ENCODE peak calls at places on chromosomes 7 and 10, in seven cellular contexts. Y is GM04504; T is stimulated activated CD4-positive, alpha-beta T cell treated with anti-CD3 and anti-CD28 coated beads, Interleukin-15, amount 100 ng/mL, for 24 hours; H is stimulated activated CD8-positive, alpha-beta memory T cell treated with anti-CD3 and anti-CD28 coated beads, Interleukin-4, amount 100 ng/mL, for 1 hour; B is NCI-H1092 treated with DMSO at 0.1 percent for 48 hours; W is activated CD4-positive, alpha-beta T cell treated with anti-CD3 and anti-CD28 coated beads for 36 hours; A is DMS153. O is an unnamed sample.

GRCh38 chr10:71409516-71410104 is 12.9 kb downstream of the CDH23 start:
- DNase-seq in Y (no peak), T (no peak), H (no peak), B (no peak), W (no peak), A (no peak), O (no peak)

GRCh38 chr10:86439544-86439943 is 72.9 kb upstream of the GRID1 start:
- DNase-seq in Y (peak), T (no peak), H (no peak), B (no peak), W (no peak), A (no peak), O (peak)

GRCh38 chr7:90966346-90966745 is 297.9 kb upstream of the FZD1 start:
- DNase-seq in Y (no peak), T (no peak), H (no peak), B (no peak), W (no peak), A (no peak), O (no peak)

GRCh38 chr7:19215421-19215820 is 70.2 kb upstream of the FERD3L start:
- DNase-seq in Y (peak), T (no peak), H (no peak), B (no peak), W (no peak), A (no peak), O (peak)

GRCh38 chr7:71777278-71777677 is 634.9 kb downstream of the CALN1 start:
- DNase-seq in Y (no peak), T (no peak), H (no peak), B (no peak), W (no peak), A (no peak), O (no peak)

GRCh38 chr7:89183726-89184125 is 388.2 kb upstream of the TEX47 start:
- DNase-seq in Y (peak), T (no peak), H (no peak), B (no peak), W (no peak), A (no peak), O (no peak)

GRCh38 chr7:5679741-5680473 is 101.6 kb downstream of the RNF216 start:
- DNase-seq in Y (no peak), T (no peak), H (no peak), B (no peak), W (no peak), A (no peak), O (no peak)

GRCh38 chr7:7962851-7963250 is 5.7 kb upstream of the GLCCI1 start:
- DNase-seq in Y (peak), T (no peak), H (no peak), B (no peak), W (no peak), A (no peak), O (peak)

GRCh38 chr7:29328811-29329210 is 134.2 kb downstream of the CHN2 start:
- DNase-seq in Y (peak), T (no peak), H (no peak), B (no peak), W (no peak), A (no peak), O (no peak)

GRCh38 chr7:119931230-119931824 is 341.6 kb upstream of the KCND2 start:
- DNase-seq in Y (no peak), T (no peak), H (no peak), B (no peak), W (no peak), A (no peak), O (no peak)

GRCh38 chr7:107318523-107319160 is 149.8 kb downstream of the HBP1 start:
- DNase-seq in Y (no peak), T (no peak), H (no peak), B (no peak), W (no peak), A (no peak), O (peak)

GRCh38 chr7:30970594-30971094 is 6.9 kb downstream of the GHRHR start:
- DNase-seq in Y (no peak), T (no peak), H (no peak), B (peak), W (no peak), A (peak), O (no peak)

GRCh38 chr7:102284891-102285540 is 1.7 kb upstream of the SH2B2 start:
- DNase-seq in Y (no peak), T (no peak), H (no peak), B (no peak), W (no peak), A (no peak), O (no peak)

GRCh38 chr10:117005454-117006055 is 568 bp upstream of the SHTN1 start:
- DNase-seq in Y (no peak), T (no peak), H (no peak), B (peak), W (no peak), A (peak), O (peak)

GRCh38 chr10:120841522-120842189 is 9.5 kb upstream of the WDR11 start:
- DNase-seq in Y (no peak), T (peak), H (no peak), B (no peak), W (no peak), A (no peak), O (peak)

GRCh38 chr10:69786791-69787190 is 14.9 kb upstream of the COL13A1 start:
- DNase-seq in Y (no peak), T (no peak), H (no peak), B (no peak), W (no peak), A (no peak), O (peak)

GRCh38 chr10:113347508-113347907 is 205.3 kb upstream of the HABP2 start:
- DNase-seq in Y (no peak), T (no peak), H (no peak), B (no peak), W (no peak), A (no peak), O (no peak)

GRCh38 chr7:11343818-11344413 is 370.2 kb downstream of the PHF14 start:
- DNase-seq in Y (peak), T (no peak), H (no peak), B (peak), W (no peak), A (peak), O (peak)

GRCh38 chr7:72078301-72078700 is 333.8 kb downstream of the CALN1 start:
- DNase-seq in Y (no peak), T (no peak), H (no peak), B (no peak), W (no peak), A (no peak), O (no peak)

GRCh38 chr10:128604025-128604424 is 477.8 kb upstream of the MKI67 start:
- DNase-seq in Y (no peak), T (no peak), H (no peak), B (no peak), W (no peak), A (no peak), O (no peak)

GRCh38 chr7:1567893-1568292 is 1.9 kb downstream of the PSMG3 start:
- DNase-seq in Y (peak), T (no peak), H (no peak), B (no peak), W (no peak), A (no peak), O (peak)

GRCh38 chr10:107986571-107986970 is 822.1 kb upstream of the SORCS1 start:
- DNase-seq in Y (no peak), T (no peak), H (no peak), B (no peak), W (no peak), A (no peak), O (no peak)

GRCh38 chr10:46556515-46557318 is at the start of gene GPRIN2:
- DNase-seq in Y (no peak), T (peak), H (no peak), B (no peak), W (no peak), A (no peak), O (no peak)

GRCh38 chr7:107998660-107999480 is 4.1 kb downstream of the LAMB1 start:
- DNase-seq in Y (no peak), T (no peak), H (no peak), B (no peak), W (no peak), A (no peak), O (no peak)

GRCh38 chr7:26369519-26370385 is 78.1 kb downstream of the SNX10 start:
- DNase-seq in Y (peak), T (peak), H (no peak), B (peak), W (peak), A (peak), O (peak)

GRCh38 chr10:72612203-72612826 is 13.6 kb downstream of the MICU1 start:
- DNase-seq in Y (no peak), T (no peak), H (no peak), B (peak), W (no peak), A (peak), O (peak)

GRCh38 chr10:90162464-90162863 is 461.1 kb downstream of the KIF20B start:
- DNase-seq in Y (no peak), T (no peak), H (no peak), B (no peak), W (no peak), A (no peak), O (peak)

GRCh38 chr7:142808802-142809583 is 38.2 kb downstream of the PRSS2 start:
- DNase-seq in Y (no peak), T (peak), H (peak), B (no peak), W (peak), A (no peak), O (peak)

GRCh38 chr7:519429-519973 is at the start of gene PDGFA:
- DNase-seq in Y (no peak), T (peak), H (no peak), B (peak), W (peak), A (no peak), O (peak)

GRCh38 chr7:145848691-145849090 is 267.9 kb upstream of the CNTNAP2 start:
- DNase-seq in Y (no peak), T (no peak), H (no peak), B (peak), W (no peak), A (no peak), O (no peak)

GRCh38 chr7:22726849-22727792 is at the start of gene IL6:
- DNase-seq in Y (peak), T (peak), H (no peak), B (peak), W (peak), A (peak), O (peak)

GRCh38 chr7:148661471-148661870 is 37.2 kb upstream of the CUL1 start:
- DNase-seq in Y (no peak), T (no peak), H (no peak), B (no peak), W (no peak), A (no peak), O (no peak)

GRCh38 chr7:14894826-14895225 is 7.7 kb downstream of the DGKB start:
- DNase-seq in Y (no peak), T (no peak), H (no peak), B (no peak), W (no peak), A (peak), O (no peak)